ENCODE peak calls at places on chromosomes 7 and 10, in six cellular contexts. F, B, P, R, X and Q are unnamed samples. For H3K27me3, the result is how much of the 10 kb centered on the place peaks cover.

GRCh38 chr10:87559392-87559791 is 54.7 kb downstream of the MINPP1 start:
- DNase-seq in F (no peak), B (no peak), P (no peak), R (no peak), X (no peak), Q (no peak)

GRCh38 chr10:6583447-6583846 is 3.4 kb upstream of the PRKCQ start:
- DNase-seq in F (no peak), B (no peak), P (peak), R (no peak), X (no peak), Q (no peak)

GRCh38 chr10:125419831-125420230 is 259.5 kb upstream of the CTBP2 start:
- DNase-seq in F (no peak), B (no peak), P (no peak), R (no peak), X (no peak), Q (no peak)

GRCh38 chr7:71707041-71707440 is 575.1 kb downstream of the GALNT17 start:
- DNase-seq in F (no peak), B (no peak), P (no peak), R (no peak), X (no peak), Q (no peak)

GRCh38 chr7:47299496-47299895 is 282.4 kb downstream of the TNS3 start:
- DNase-seq in F (peak), B (no peak), P (no peak), R (no peak), X (no peak), Q (no peak)

GRCh38 chr7:155984028-155984607 is 171.9 kb upstream of the SHH start:
- DNase-seq in F (no peak), B (no peak), P (no peak), R (no peak), X (no peak), Q (no peak)

GRCh38 chr10:78231930-78232329 is 198.3 kb downstream of the RPS24 start:
- DNase-seq in F (no peak), B (no peak), P (no peak), R (no peak), X (no peak), Q (no peak)

GRCh38 chr10:99733366-99733765 is 1.3 kb downstream of the CUTC start:
- DNase-seq in F (no peak), B (peak), P (no peak), R (no peak), X (no peak), Q (no peak)

GRCh38 chr7:76509931-76510877 is at the start of gene UPK3B:
- DNase-seq in F (no peak), B (peak), P (no peak), R (no peak), X (no peak), Q (no peak)
- TF ChIP-seq CTCF in F (no peak), B (no peak), P (no peak), R (no peak), X (no peak), Q (no peak)

GRCh38 chr7:128829391-128830166 is 627 bp upstream of the FLNC start:
- DNase-seq in F (no peak), B (peak), P (no peak), R (no peak), X (peak), Q (peak)

GRCh38 chr7:128827971-128828711 is 2.1 kb upstream of the FLNC start:
- DNase-seq in F (no peak), B (peak), P (no peak), R (no peak), X (peak), Q (peak)

GRCh38 chr7:128827248-128827958 is 2.8 kb upstream of the FLNC start:
- DNase-seq in F (no peak), B (peak), P (no peak), R (no peak), X (peak), Q (peak)

GRCh38 chr7:128826916-128827247 is 3.3 kb upstream of the FLNC start:
- DNase-seq in F (no peak), B (no peak), P (no peak), R (no peak), X (no peak), Q (no peak)

GRCh38 chr7:128826512-128826911 is 3.7 kb upstream of the FLNC start:
- DNase-seq in F (no peak), B (no peak), P (no peak), R (no peak), X (no peak), Q (peak)
- H3K27me3 ChIP-seq in F (under half), B (under half), P (under half), R (under half), X (under half), Q (under half)

DNA sequence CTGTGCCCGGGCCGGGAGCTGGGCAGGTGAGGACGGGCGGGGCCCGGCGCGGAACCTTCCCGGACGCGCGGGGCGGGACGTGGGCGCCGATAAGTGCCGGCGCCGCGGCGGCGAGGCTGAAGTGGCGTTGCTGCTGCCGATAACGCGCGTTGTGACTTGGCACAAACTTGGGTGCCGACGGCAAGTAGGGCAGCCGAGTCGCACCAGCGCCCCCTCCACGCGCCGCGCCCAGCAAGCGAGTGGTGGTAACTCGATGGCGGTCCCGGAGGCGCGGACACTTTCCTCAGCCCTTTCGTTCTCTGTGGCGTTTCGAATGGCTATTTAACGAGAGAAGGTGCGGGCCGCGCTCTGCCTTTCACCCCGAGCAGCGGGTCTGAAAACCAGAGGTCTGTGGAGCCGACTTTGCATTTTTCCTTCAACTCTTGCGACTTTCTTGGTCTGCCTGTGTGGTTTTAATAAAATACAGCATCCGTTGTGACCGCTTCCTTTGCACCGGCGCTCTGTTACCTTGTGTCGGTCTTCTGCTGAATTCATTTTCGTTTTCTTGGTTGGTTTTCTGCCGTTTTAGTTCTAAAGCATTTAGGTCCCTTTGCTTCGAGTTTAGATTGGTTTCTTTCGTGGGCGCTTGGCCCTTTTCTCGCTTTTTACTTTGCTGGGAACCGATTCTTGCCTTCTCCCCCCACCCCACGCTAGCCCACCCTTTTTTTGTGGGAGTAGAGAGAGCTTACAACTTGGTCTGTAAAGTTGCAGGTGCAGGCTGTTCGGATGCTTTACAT is 704 bp downstream of the STK17A start:
- DNase-seq in F (peak), B (peak), P (peak), R (no peak), X (no peak), Q (peak)
- TF ChIP-seq CTCF in F (peak), B (no peak), P (peak), R (peak), X (no peak), Q (peak)

DNA sequence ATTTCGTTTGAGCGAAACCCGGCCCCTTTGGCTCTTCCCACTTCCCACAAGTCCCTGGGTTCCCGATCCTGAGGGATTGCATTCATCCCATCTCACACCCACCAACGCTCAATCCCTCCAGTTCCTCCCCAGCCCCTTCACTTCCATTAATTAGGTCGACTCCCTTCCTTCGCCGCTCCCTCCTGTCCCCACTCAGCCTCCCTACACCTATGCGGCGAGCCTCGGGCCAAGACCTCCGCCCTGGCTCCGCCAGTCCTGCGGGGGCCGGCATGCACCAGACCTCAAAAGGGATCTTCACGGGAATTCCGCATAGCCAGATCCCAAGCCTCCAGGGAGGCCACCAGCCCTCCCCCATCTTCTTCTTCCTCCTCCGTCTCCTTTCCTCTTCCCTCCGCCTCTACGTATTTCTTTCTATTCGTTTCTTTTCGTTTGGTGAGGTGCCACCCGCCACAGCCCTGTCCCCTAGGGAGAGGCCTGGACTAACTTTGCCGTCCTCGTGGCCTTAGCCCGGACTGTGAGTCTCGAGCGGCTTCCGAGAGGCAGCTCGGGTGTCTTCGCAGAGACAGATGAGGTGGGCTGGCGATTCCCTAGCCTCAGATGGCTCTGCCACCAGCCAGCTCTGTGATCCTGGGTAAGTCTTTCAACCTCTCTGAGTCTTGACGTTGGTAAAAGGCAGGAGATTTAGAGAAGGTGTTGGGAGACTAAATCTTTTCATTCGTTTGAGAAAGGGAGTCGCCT is 8.0 kb upstream of the LBX1 start:
- DNase-seq in F (no peak), B (peak), P (no peak), R (no peak), X (no peak), Q (no peak)
- H3K27me3 ChIP-seq in F (under half), B (half or more), P (half or more), R (half or more), X (under half), Q (half or more)

GRCh38 chr7:115748123-115748738 is 282.3 kb downstream of the TFEC start:
- DNase-seq in F (no peak), B (no peak), P (no peak), R (no peak), X (no peak), Q (no peak)
- TF ChIP-seq CTCF in F (peak), B (peak), P (no peak), R (peak), X (peak), Q (no peak)

GRCh38 chr10:104642311-104643022 is 1.4 kb downstream of the SORCS3 start:
- DNase-seq in F (peak), B (peak), P (no peak), R (no peak), X (no peak), Q (peak)
- H3K27me3 ChIP-seq in F (under half), B (under half), P (half or more), R (half or more), X (under half), Q (half or more)

GRCh38 chr7:108143658-108144420 is 13.7 kb upstream of the LAMB4 start:
- DNase-seq in F (no peak), B (no peak), P (no peak), R (no peak), X (no peak), Q (no peak)
- TF ChIP-seq CTCF in F (no peak), B (no peak), P (no peak), R (no peak), X (no peak), Q (no peak)

GRCh38 chr7:106858618-106859532 is 6.2 kb upstream of the PIK3CG start:
- DNase-seq in F (no peak), B (no peak), P (no peak), R (no peak), X (no peak), Q (peak)

GRCh38 chr7:106865130-106866115 is at the start of gene PIK3CG:
- DNase-seq in F (no peak), B (no peak), P (peak), R (no peak), X (no peak), Q (no peak)

GRCh38 chr7:106864298-106865081 is 592 bp upstream of the PIK3CG start:
- DNase-seq in F (no peak), B (no peak), P (no peak), R (no peak), X (no peak), Q (no peak)

GRCh38 chr7:106863216-106863997 is 1.7 kb upstream of the PIK3CG start:
- DNase-seq in F (no peak), B (no peak), P (no peak), R (no peak), X (no peak), Q (no peak)

GRCh38 chr7:106862317-106863183 is 2.5 kb upstream of the PIK3CG start:
- DNase-seq in F (no peak), B (no peak), P (no peak), R (peak), X (no peak), Q (no peak)
- H3K27me3 ChIP-seq in F (under half), B (under half), P (under half), R (under half), X (under half), Q (under half)

GRCh38 chr10:68332259-68333057 is at the start of gene PBLD:
- DNase-seq in F (peak), B (peak), P (peak), R (no peak), X (peak), Q (peak)
- TF ChIP-seq CTCF in F (peak), B (peak), P (no peak), R (peak), X (peak), Q (no peak)

GRCh38 chr10:110642980-110643655 is 1.0 kb upstream of the RBM20 start:
- DNase-seq in F (no peak), B (peak), P (no peak), R (no peak), X (no peak), Q (no peak)
- H3K27me3 ChIP-seq in F (under half), B (under half), P (half or more), R (under half), X (half or more), Q (half or more)